ENCODE peak calls at places on chromosomes 7 and 10, in ten cellular contexts. T, E, L, C, J, D, A, R, X and S are unnamed samples.

GRCh38 chr7:151148319-151149259 is 18.9 kb downstream of the GBX1 start:
- DNase-seq in T (peak), E (no peak), L (no peak), C (no peak), J (peak), D (no peak), A (peak), R (no peak), X (no peak), S (no peak)

GRCh38 chr10:44398747-44399477 is 14.0 kb upstream of the CXCL12 start:
- DNase-seq in T (no peak), E (no peak), L (no peak), C (no peak), J (no peak), D (no peak), A (no peak), R (no peak), X (no peak), S (no peak)

GRCh38 chr10:124392651-124393342 is 25.9 kb downstream of the OAT start:
- DNase-seq in T (no peak), E (no peak), L (no peak), C (no peak), J (no peak), D (no peak), A (no peak), R (no peak), X (no peak), S (no peak)

GRCh38 chr10:35300063-35300699 is 36.1 kb upstream of the CCNY start:
- DNase-seq in T (no peak), E (no peak), L (peak), C (no peak), J (no peak), D (peak), A (no peak), R (peak), X (peak), S (peak)

GRCh38 chr7:85068796-85069195 is 118.1 kb downstream of the SEMA3D start:
- DNase-seq in T (no peak), E (no peak), L (no peak), C (no peak), J (no peak), D (no peak), A (no peak), R (no peak), X (peak), S (no peak)

GRCh38 chr10:86242761-86243160 is 123.8 kb downstream of the GRID1 start:
- DNase-seq in T (no peak), E (no peak), L (no peak), C (no peak), J (no peak), D (no peak), A (no peak), R (no peak), X (no peak), S (no peak)

GRCh38 chr10:96794786-96795733 is 37.0 kb upstream of the LCOR start:
- DNase-seq in T (no peak), E (no peak), L (no peak), C (no peak), J (no peak), D (no peak), A (no peak), R (no peak), X (no peak), S (no peak)

GRCh38 chr7:898855-899681 is 22.7 kb downstream of the GET4 start:
- DNase-seq in T (no peak), E (no peak), L (no peak), C (no peak), J (no peak), D (no peak), A (no peak), R (no peak), X (no peak), S (no peak)

GRCh38 chr7:102451371-102452054 is 13.2 kb downstream of the ALKBH4 start:
- DNase-seq in T (peak), E (no peak), L (no peak), C (no peak), J (no peak), D (no peak), A (no peak), R (no peak), X (no peak), S (no peak)

GRCh38 chr7:8455426-8455825 is 22.0 kb downstream of the NXPH1 start:
- DNase-seq in T (no peak), E (no peak), L (no peak), C (no peak), J (no peak), D (no peak), A (no peak), R (no peak), X (no peak), S (no peak)

GRCh38 chr7:25852995-25853713 is 298.8 kb upstream of the NFE2L3 start:
- DNase-seq in T (no peak), E (no peak), L (no peak), C (no peak), J (no peak), D (no peak), A (no peak), R (no peak), X (no peak), S (no peak)

GRCh38 chr10:103667390-103667789 is 173.9 kb downstream of the NEURL1 start:
- DNase-seq in T (peak), E (no peak), L (no peak), C (no peak), J (no peak), D (peak), A (no peak), R (no peak), X (no peak), S (no peak)

GRCh38 chr7:86931439-86931838 is 128.0 kb downstream of the ELAPOR2 start:
- DNase-seq in T (no peak), E (no peak), L (no peak), C (no peak), J (no peak), D (no peak), A (no peak), R (no peak), X (no peak), S (no peak)

GRCh38 chr10:3906511-3907111 is 121.6 kb upstream of the KLF6 start:
- DNase-seq in T (no peak), E (no peak), L (no peak), C (no peak), J (no peak), D (peak), A (no peak), R (no peak), X (no peak), S (no peak)

GRCh38 chr7:73605601-73606220 is 18.6 kb downstream of the MLXIPL start:
- DNase-seq in T (no peak), E (no peak), L (no peak), C (no peak), J (no peak), D (no peak), A (no peak), R (no peak), X (no peak), S (no peak)

GRCh38 chr7:47195641-47196040 is 386.3 kb downstream of the TNS3 start:
- DNase-seq in T (no peak), E (no peak), L (no peak), C (no peak), J (no peak), D (no peak), A (no peak), R (no peak), X (no peak), S (no peak)

GRCh38 chr10:11610855-11611247 is 599 bp downstream of the USP6NL start:
- DNase-seq in T (no peak), E (peak), L (peak), C (no peak), J (peak), D (peak), A (peak), R (no peak), X (peak), S (peak)

GRCh38 chr10:14527915-14528314 is 197.2 kb upstream of the FRMD4A start:
- DNase-seq in T (no peak), E (no peak), L (no peak), C (no peak), J (no peak), D (no peak), A (no peak), R (no peak), X (no peak), S (no peak)

GRCh38 chr10:5618829-5619228 is 47.6 kb downstream of the ASB13 start:
- DNase-seq in T (no peak), E (no peak), L (no peak), C (no peak), J (no peak), D (peak), A (no peak), R (no peak), X (no peak), S (no peak)

GRCh38 chr7:33774762-33775523 is 130.4 kb upstream of the BMPER start:
- DNase-seq in T (peak), E (no peak), L (no peak), C (no peak), J (no peak), D (peak), A (no peak), R (no peak), X (peak), S (peak)

GRCh38 chr7:142516038-142516501 is 233.2 kb upstream of the PRSS1 start:
- DNase-seq in T (peak), E (no peak), L (peak), C (peak), J (no peak), D (no peak), A (no peak), R (no peak), X (peak), S (peak)

GRCh38 chr7:5701085-5701914 is 80.2 kb downstream of the RNF216 start:
- DNase-seq in T (no peak), E (peak), L (no peak), C (no peak), J (peak), D (no peak), A (peak), R (no peak), X (no peak), S (peak)

GRCh38 chr10:131810036-131810804 is 90.6 kb upstream of the PPP2R2D start:
- DNase-seq in T (no peak), E (no peak), L (no peak), C (no peak), J (no peak), D (no peak), A (no peak), R (no peak), X (no peak), S (no peak)

GRCh38 chr7:2730846-2731770 is 43.1 kb downstream of the AMZ1 start:
- DNase-seq in T (no peak), E (no peak), L (no peak), C (no peak), J (peak), D (no peak), A (no peak), R (no peak), X (no peak), S (no peak)

GRCh38 chr7:45236666-45237065 is 79.1 kb downstream of the RAMP3 start:
- DNase-seq in T (no peak), E (no peak), L (no peak), C (no peak), J (no peak), D (no peak), A (no peak), R (no peak), X (no peak), S (no peak)

GRCh38 chr7:31651234-31651633 is 35.8 kb upstream of the PPP1R17 start:
- DNase-seq in T (no peak), E (no peak), L (no peak), C (no peak), J (no peak), D (no peak), A (no peak), R (no peak), X (no peak), S (no peak)